ENCODE peak calls at places on chromosomes 7 and 10, in six cellular contexts. U, P, V, H, K and E are unnamed samples.

GRCh38 chr7:46349490-46349889 is 428.4 kb upstream of the IGFBP3 start:
- DNase-seq in H (no peak), U (no peak), P (no peak), K (no peak), V (no peak), E (no peak)

GRCh38 chr7:81499262-81500116 is 270.4 kb downstream of the HGF start:
- DNase-seq in V (peak; percentile 28), U (no peak), P (no peak), K (peak; percentile 63), H (peak; percentile 47), E (peak; percentile 81)

GRCh38 chr7:121178452-121178851 is 150.3 kb upstream of the WNT16 start:
- DNase-seq in H (no peak), V (no peak), U (no peak), K (no peak), P (no peak), E (no peak)

GRCh38 chr7:27237735-27238334 is 4.8 kb upstream of the EVX1 start:
- DNase-seq in U (no peak), P (no peak), H (no peak), V (no peak), K (no peak), E (no peak)

GRCh38 chr7:50306491-50307367 is 2.2 kb downstream of the IKZF1 start:
- DNase-seq in K (no peak), U (no peak), P (no peak), H (no peak), V (no peak), E (no peak)

GRCh38 chr10:14296081-14296709 is 34.5 kb downstream of the FRMD4A start:
- DNase-seq in P (no peak), U (no peak), H (peak; percentile 12), V (no peak), K (no peak), E (no peak)

GRCh38 chr10:80372675-80373074 is 16.1 kb downstream of the DYDC2 start:
- DNase-seq in H (no peak), V (no peak), K (no peak), U (no peak), P (no peak), E (no peak)

GRCh38 chr7:97845622-97846203 is 26.5 kb downstream of the ASNS start:
- DNase-seq in P (no peak), K (peak; percentile 9), H (peak; percentile 52), U (no peak), V (no peak), E (peak; percentile 13)

GRCh38 chr10:97991875-97992274 is 38.5 kb downstream of the CRTAC1 start:
- DNase-seq in P (no peak), V (no peak), K (peak; percentile 3), U (peak; percentile 61), H (no peak), E (no peak)

GRCh38 chr10:9311702-9312499 is 1257.4 kb downstream of the GATA3 start:
- DNase-seq in P (no peak), K (no peak), V (no peak), U (no peak), H (no peak), E (no peak)

GRCh38 chr10:89431977-89432376 is 17.6 kb downstream of the IFIT5 start:
- DNase-seq in P (no peak), U (no peak), H (no peak), V (no peak), K (peak; percentile 10), E (no peak)

GRCh38 chr10:63491558-63492316 is 26.0 kb upstream of the JMJD1C start:
- DNase-seq in U (no peak), V (no peak), P (no peak), K (no peak), H (no peak), E (no peak)

GRCh38 chr7:30168800-30169584 is 34.2 kb downstream of the MTURN start:
- DNase-seq in V (no peak), P (no peak), U (no peak), H (no peak), K (no peak), E (no peak)

GRCh38 chr7:32142649-32143048 is 72.4 kb upstream of the PDE1C start:
- DNase-seq in V (no peak), K (no peak), H (no peak), P (no peak), U (no peak), E (no peak)

GRCh38 chr10:117004238-117004626 is 755 bp downstream of the SHTN1 start:
- DNase-seq in K (no peak), U (no peak), H (no peak), P (no peak), V (no peak), E (no peak)

GRCh38 chr7:50613473-50613872 is 48.3 kb upstream of the DDC start:
- DNase-seq in V (no peak), H (no peak), P (no peak), U (peak; percentile 3), K (no peak), E (no peak)

GRCh38 chr10:69087600-69088470 is at the start of gene SRGN:
- DNase-seq in V (peak; percentile 97), H (no peak), U (no peak), K (no peak), P (peak; percentile 27), E (no peak)

GRCh38 chr7:133703547-133703946 is 423.6 kb upstream of the LRGUK start:
- DNase-seq in H (peak; percentile 74), K (no peak), P (no peak), V (no peak), U (no peak), E (no peak)

GRCh38 chr10:103699611-103700435 is 155.6 kb downstream of the SH3PXD2A start:
- DNase-seq in U (no peak), K (no peak), H (peak; percentile 38), V (no peak), P (no peak), E (no peak)

GRCh38 chr10:98920807-98921206 is 314.8 kb downstream of the HPSE2 start:
- DNase-seq in H (no peak), V (no peak), K (no peak), P (no peak), U (no peak), E (no peak)

GRCh38 chr7:28351450-28351849 is 60.9 kb upstream of the CREB5 start:
- DNase-seq in P (no peak), K (no peak), V (no peak), U (no peak), H (peak; percentile 59), E (no peak)

GRCh38 chr10:11036424-11037011 is 18.8 kb downstream of the CELF2 start:
- DNase-seq in P (peak; percentile 35), K (peak; percentile 11), U (no peak), H (peak; percentile 55), V (no peak), E (no peak)

GRCh38 chr10:117224036-117224430 is 16.9 kb upstream of the SLC18A2 start:
- DNase-seq in H (no peak), P (no peak), U (no peak), K (no peak), V (no peak), E (no peak)

GRCh38 chr7:101094791-101095375 is 9.6 kb downstream of the TRIM56 start:
- DNase-seq in H (peak; percentile 80), U (peak; percentile 92), V (no peak), P (peak; percentile 76), K (peak; percentile 58), E (no peak)

GRCh38 chr7:33157311-33157710 is 27.9 kb downstream of the BBS9 start:
- DNase-seq in K (no peak), U (no peak), H (no peak), V (no peak), P (no peak), E (no peak)

GRCh38 chr10:90930070-90930837 is 9.4 kb upstream of the ANKRD1 start:
- DNase-seq in H (no peak), U (no peak), K (peak; percentile 86), V (no peak), P (no peak), E (no peak)

GRCh38 chr7:80636709-80637108 is 1.7 kb upstream of the CD36 start:
- DNase-seq in U (no peak), H (no peak), K (no peak), P (no peak), V (no peak), E (no peak)

GRCh38 chr10:16183989-16184643 is 252.7 kb upstream of the PTER start:
- DNase-seq in P (no peak), U (no peak), K (no peak), H (no peak), V (no peak), E (no peak)

GRCh38 chr7:81140206-81140605 is 221.4 kb upstream of the SEMA3C start:
- DNase-seq in P (no peak), V (no peak), U (no peak), K (peak; percentile 21), H (no peak), E (no peak)

GRCh38 chr7:6402741-6403140 is 45.0 kb downstream of the DAGLB start:
- DNase-seq in V (no peak), K (no peak), U (no peak), H (no peak), P (no peak), E (no peak)

GRCh38 chr10:59625842-59626522 is 83.7 kb downstream of the SLC16A9 start:
- DNase-seq in U (peak; percentile 53), V (peak; percentile 35), K (peak; percentile 51), P (peak; percentile 68), H (peak; percentile 73), E (peak; percentile 48)

DNA sequence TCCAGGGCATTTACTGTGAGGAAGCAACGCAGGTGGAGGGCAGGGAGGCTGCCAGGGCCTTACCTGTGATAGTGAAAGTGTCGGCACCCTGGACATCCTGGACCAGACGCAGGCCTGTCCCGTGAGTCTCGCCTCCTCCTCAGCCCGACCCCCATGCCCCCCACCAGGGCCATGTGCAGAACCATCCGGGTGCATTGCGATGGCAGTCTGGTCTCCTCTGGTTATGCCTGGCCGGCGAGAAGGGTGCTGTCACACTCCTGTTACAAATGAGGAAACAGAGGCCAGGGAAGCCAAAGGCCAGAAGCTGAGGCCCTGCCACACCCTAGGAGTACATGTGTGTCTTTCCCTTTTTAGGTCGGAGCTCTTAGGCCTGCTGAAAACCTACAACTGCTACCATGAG is 7.2 kb downstream of the DEPP1 start:
- DNase-seq in V (no peak), U (no peak), H (no peak), P (no peak), K (no peak), E (no peak)
- TF ChIP-seq SIN3A in V (no peak), U (no peak), H (no peak), P (no peak), K (no peak), E (no peak)

GRCh38 chr7:631966-632830 is 94.3 kb upstream of the DNAAF5 start:
- DNase-seq in U (no peak), K (no peak), V (no peak), P (no peak), H (no peak), E (no peak)
- TF ChIP-seq RAD21 in U (no peak), K (no peak), V (no peak), P (no peak), H (no peak), E (no peak)

DNA sequence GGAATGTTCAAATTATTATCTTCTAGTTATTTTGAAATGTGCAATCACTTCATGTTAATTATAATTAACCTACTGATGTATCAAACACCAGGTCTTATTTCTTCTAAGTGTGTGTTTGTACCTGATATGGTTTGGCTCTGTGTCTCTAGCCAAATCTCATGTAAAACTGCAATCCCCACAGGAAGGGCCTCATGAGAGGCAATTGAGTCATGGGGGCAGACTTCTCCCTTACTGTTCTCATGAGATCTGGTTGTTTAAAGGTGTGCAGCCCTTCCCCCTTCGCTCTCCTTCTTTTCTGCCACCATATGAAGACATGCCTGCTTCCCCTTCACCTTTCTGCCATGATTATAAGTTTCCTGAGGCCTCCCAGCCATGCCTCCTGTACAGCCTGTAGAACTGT is 18.6 kb upstream of the PRKCQ start:
- DNase-seq in K (no peak), V (no peak), H (no peak), P (no peak), U (no peak), E (no peak)
- TF ChIP-seq SIN3A in K (no peak), V (no peak), H (no peak), P (no peak), U (no peak), E (no peak)

GRCh38 chr7:14598978-14599377 is 303.6 kb downstream of the DGKB start:
- DNase-seq in P (no peak), V (no peak), K (no peak), H (no peak), U (no peak), E (no peak)
- TF ChIP-seq RAD21 in P (no peak), V (no peak), K (no peak), H (no peak), U (no peak), E (no peak)